ENCODE peak calls at places on chromosome 16, in nine cellular contexts. R is neural progenitor cell; I is heart left ventricle; L is fibroblast of pulmonary artery; N is prostate gland; U is fibroblast of lung; H is brain microvascular endothelial cell; T is OCI-LY7; V is CD8-positive, alpha-beta T cell. B is an unnamed sample.

GRCh38 chr16:83513006-83513755 is 294.6 kb upstream of the HSBP1 start:
- DNase-seq in I (no peak), V (no peak), H (peak), U (peak), L (peak), N (no peak), R (no peak), T (no peak), B (peak)

GRCh38 chr16:83403751-83404150 is 404.0 kb upstream of the HSBP1 start:
- DNase-seq in I (no peak), R (no peak), T (no peak), V (no peak), N (no peak), U (peak), L (peak), H (no peak), B (peak)

GRCh38 chr16:88686062-88686438 is 257 bp downstream of the SNAI3 start:
- DNase-seq in H (no peak), L (no peak), N (no peak), T (no peak), R (no peak), V (no peak), U (no peak), I (no peak), B (no peak)

GRCh38 chr16:11572301-11572995 is 14.3 kb downstream of the LITAF start:
- DNase-seq in L (no peak), N (no peak), R (no peak), T (no peak), I (no peak), H (no peak), U (no peak), V (peak), B (no peak)

GRCh38 chr16:85136213-85136704 is 24.0 kb upstream of the CIBAR2 start:
- DNase-seq in U (no peak), I (peak), T (peak), V (no peak), N (no peak), R (no peak), H (no peak), L (no peak), B (peak)

GRCh38 chr16:81831722-81832126 is 52.6 kb downstream of the PLCG2 start:
- DNase-seq in N (peak), H (no peak), V (peak), L (no peak), I (peak), T (peak), U (peak), R (no peak), B (no peak)

GRCh38 chr16:84087461-84088151 is 29.1 kb downstream of the MBTPS1 start:
- DNase-seq in H (no peak), T (peak), V (no peak), L (no peak), U (peak), R (no peak), I (no peak), N (no peak), B (no peak)

GRCh38 chr16:83245061-83245460 is 562.7 kb upstream of the HSBP1 start:
- DNase-seq in T (no peak), I (no peak), U (peak), R (no peak), L (peak), N (no peak), V (no peak), H (peak), B (peak)

GRCh38 chr16:16073884-16074781 is 124.7 kb downstream of the ABCC1 start:
- DNase-seq in T (peak), N (no peak), R (peak), U (peak), I (no peak), L (peak), H (peak), V (no peak), B (peak)

GRCh38 chr16:68762996-68763756 is 26.1 kb downstream of the CDH1 start:
- DNase-seq in T (no peak), L (peak), U (peak), H (no peak), N (peak), I (no peak), R (peak), V (no peak), B (no peak)

GRCh38 chr16:88653606-88654362 is 2.9 kb upstream of the CYBA start:
- DNase-seq in H (no peak), L (no peak), T (no peak), V (no peak), N (no peak), U (no peak), I (no peak), R (no peak), B (no peak)

GRCh38 chr16:9412362-9413311 is 321.2 kb downstream of the HAPSTR1 start:
- DNase-seq in U (no peak), N (no peak), L (no peak), H (no peak), I (no peak), T (no peak), V (no peak), R (no peak), B (no peak)

GRCh38 chr16:30088237-30088831 is 3.4 kb downstream of the TBX6 start:
- DNase-seq in I (no peak), L (no peak), R (no peak), U (no peak), N (no peak), H (no peak), T (no peak), V (no peak), B (no peak)

GRCh38 chr16:85621698-85622433 is 8.7 kb downstream of the GSE1 start:
- DNase-seq in N (peak), U (no peak), T (no peak), L (no peak), V (no peak), I (no peak), R (no peak), H (no peak), B (no peak)

GRCh38 chr16:11297492-11298142 is 16.5 kb upstream of the PRM1 start:
- DNase-seq in I (peak), V (peak), L (peak), H (peak), R (peak), T (peak), U (peak), N (peak), B (peak)

GRCh38 chr16:50933257-50933656 is 191.4 kb downstream of the CYLD start:
- DNase-seq in H (no peak), T (no peak), L (no peak), U (peak), I (no peak), V (no peak), N (no peak), R (no peak), B (no peak)

GRCh38 chr16:23556881-23557778 is at the start of the genes EARS2 and UBFD1:
- DNase-seq in T (peak), I (peak), N (peak), R (peak), U (peak), L (peak), H (peak), V (peak), B (peak)
- TF ChIP-seq CTCF in T (peak), I (peak), N (peak), R (peak), U (peak), L (peak), H (peak), V (peak), B (peak)

GRCh38 chr16:27402569-27402963 is 592 bp downstream of the IL21R start:
- DNase-seq in N (no peak), H (no peak), U (no peak), I (no peak), R (no peak), L (no peak), V (no peak), T (no peak), B (no peak)
- H3K4me3 ChIP-seq in N (no peak), H (no peak), U (no peak), I (no peak), R (no peak), L (no peak), V (peak), T (peak), B (no peak)

GRCh38 chr16:20344630-20345029 is 7.9 kb downstream of the UMOD start:
- DNase-seq in H (no peak), T (no peak), V (no peak), N (no peak), R (no peak), U (no peak), L (no peak), I (no peak), B (no peak)

GRCh38 chr16:20352615-20353014 is at the start of gene UMOD:
- DNase-seq in U (no peak), L (no peak), I (no peak), V (no peak), N (no peak), H (no peak), R (no peak), T (no peak), B (no peak)

GRCh38 chr16:20347666-20348364 is 4.7 kb downstream of the UMOD start:
- DNase-seq in U (no peak), R (no peak), V (no peak), N (no peak), I (no peak), T (no peak), H (no peak), L (no peak), B (no peak)

GRCh38 chr16:20349615-20350014 is 2.9 kb downstream of the UMOD start:
- DNase-seq in I (no peak), H (no peak), R (peak), L (no peak), V (no peak), T (no peak), U (no peak), N (no peak), B (no peak)

DNA sequence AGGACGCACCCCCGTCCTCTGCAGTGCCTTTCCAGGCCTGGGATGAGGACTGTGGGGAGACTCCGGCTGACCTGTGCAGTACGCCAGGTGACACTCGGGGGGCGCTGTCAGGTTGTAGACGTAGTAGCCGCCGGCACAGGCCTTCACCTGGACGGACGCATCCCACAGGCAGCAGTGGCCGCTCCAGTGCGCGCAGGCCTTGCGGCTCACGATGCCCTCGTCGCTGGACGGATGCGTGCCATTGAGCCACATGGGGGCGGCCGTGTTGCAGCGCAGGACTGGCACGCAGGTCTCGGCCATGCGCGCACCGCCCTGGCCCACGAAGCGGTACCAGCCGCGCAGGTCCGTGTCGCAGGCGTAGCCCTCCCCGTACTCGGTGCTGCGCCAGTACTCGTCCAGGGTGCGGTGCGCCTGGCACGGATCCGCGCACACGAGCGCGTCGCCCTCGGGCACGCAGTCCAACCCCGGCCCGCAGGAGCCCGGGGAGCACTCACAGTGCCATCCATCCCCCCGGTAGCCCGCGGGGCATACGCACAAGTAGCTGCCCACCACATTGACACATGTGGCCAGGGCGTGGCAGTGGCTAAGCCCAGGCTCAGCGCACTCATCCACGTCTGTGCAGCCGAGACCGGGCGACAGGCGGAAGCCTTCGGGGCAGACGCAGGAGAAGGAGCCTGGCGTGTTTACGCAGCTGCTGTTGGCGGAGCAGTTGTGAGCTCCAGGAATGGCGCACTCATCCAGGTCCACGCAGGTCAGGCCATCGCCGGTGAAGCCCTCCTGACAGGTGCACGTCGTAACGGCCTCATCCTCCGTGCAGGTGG is 3.9 kb downstream of the UMOD start:
- DNase-seq in I (no peak), L (no peak), V (no peak), T (no peak), H (no peak), N (peak), U (no peak), R (peak), B (no peak)
- TF ChIP-seq CTCF in I (no peak), L (no peak), V (no peak), T (no peak), H (no peak), N (no peak), U (no peak), R (peak), B (no peak)

DNA sequence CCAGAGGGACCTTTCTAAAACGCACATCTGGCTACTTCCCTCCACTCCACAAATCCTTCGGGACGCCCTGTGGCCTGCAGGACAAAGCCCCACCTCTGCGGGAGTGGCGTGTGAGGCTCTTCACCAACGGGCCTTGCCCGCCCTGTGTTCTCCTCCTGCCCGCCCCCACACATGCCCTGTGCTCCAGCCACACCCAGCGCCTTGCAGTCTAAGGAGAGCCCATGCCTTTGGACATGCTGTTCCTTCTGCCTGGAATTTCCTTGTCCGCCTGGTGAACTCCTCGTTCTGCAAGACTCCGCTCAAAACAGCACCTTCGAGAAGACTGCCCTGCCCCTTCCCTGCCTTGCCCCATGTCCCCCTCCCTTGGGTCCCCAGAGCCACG is 7.4 kb downstream of the ELOB start:
- DNase-seq in L (no peak), R (no peak), H (no peak), U (no peak), T (no peak), I (no peak), V (no peak), N (no peak), B (no peak)
- H3K4me3 ChIP-seq in L (no peak), R (no peak), H (no peak), U (no peak), T (no peak), I (no peak), V (no peak), N (no peak), B (no peak)

GRCh38 chr16:71645450-71645849 is 19.5 kb downstream of the MARVELD3 start:
- DNase-seq in T (peak), H (peak), N (no peak), U (peak), L (peak), I (no peak), R (peak), V (no peak), B (peak)
- TF ChIP-seq CTCF in T (peak), H (peak), N (no peak), U (peak), L (peak), I (no peak), R (peak), V (no peak), B (peak)